ENCODE peak calls at places on chromosomes 16 and 17, in seven cellular contexts. A, N, C, S, R, L and E are unnamed samples.

GRCh38 chr17:67718325-67718941 is 697 bp downstream of the NOL11 start:
- DNase-seq in A (no peak), N (no peak), C (no peak), S (no peak), R (peak; percentile 16), L (peak; percentile 55), E (no peak)

GRCh38 chr17:32006957-32007462 is at the start of gene LRRC37B:
- DNase-seq in A (peak; percentile 84), N (peak; percentile 91), C (peak; percentile 93), S (peak; percentile 30), R (peak; percentile 86), L (peak; percentile 85), E (peak; percentile 79)

GRCh38 chr17:78219396-78220150 is 5.5 kb downstream of the BIRC5 start:
- DNase-seq in A (no peak), N (peak; percentile 27), C (no peak), S (no peak), R (no peak), L (no peak), E (no peak)

GRCh38 chr16:3780570-3780969 is 63.2 kb upstream of the TRAP1 start:
- DNase-seq in A (no peak), N (no peak), C (no peak), S (no peak), R (peak; percentile 17), L (no peak), E (no peak)

GRCh38 chr16:30340621-30341020 is 14.5 kb downstream of the CD2BP2 start:
- DNase-seq in A (peak; percentile 48), N (no peak), C (peak; percentile 56), S (no peak), R (no peak), L (no peak), E (no peak)

GRCh38 chr17:2238432-2239169 is 65.0 kb downstream of the SMG6 start:
- DNase-seq in A (no peak), N (no peak), C (peak; percentile 60), S (no peak), R (no peak), L (no peak), E (no peak)

GRCh38 chr16:19831678-19832077 is 53.0 kb downstream of the GPRC5B start:
- DNase-seq in A (no peak), N (no peak), C (no peak), S (no peak), R (no peak), L (no peak), E (no peak)

GRCh38 chr17:49239963-49240362 is 9.4 kb upstream of the PHOSPHO1 start:
- DNase-seq in A (no peak), N (no peak), C (no peak), S (no peak), R (no peak), L (no peak), E (no peak)

GRCh38 chr17:17175340-17175739 is 30.8 kb downstream of the PLD6 start:
- DNase-seq in A (no peak), N (no peak), C (no peak), S (no peak), R (no peak), L (no peak), E (no peak)

GRCh38 chr17:6789146-6789545 is 13.1 kb downstream of the FBXO39 start:
- DNase-seq in A (no peak), N (no peak), C (no peak), S (no peak), R (no peak), L (no peak), E (no peak)

GRCh38 chr16:12339686-12340085 is 363.2 kb downstream of the SNX29 start:
- DNase-seq in A (no peak), N (no peak), C (no peak), S (no peak), R (no peak), L (no peak), E (no peak)

GRCh38 chr16:66292241-66292935 is 74.1 kb upstream of the CDH5 start:
- DNase-seq in A (no peak), N (no peak), C (no peak), S (no peak), R (no peak), L (no peak), E (no peak)

GRCh38 chr17:67244621-67245072 is 349 bp downstream of the HELZ start:
- DNase-seq in A (no peak), N (no peak), C (peak; percentile 49), S (no peak), R (peak; percentile 12), L (peak; percentile 23), E (no peak)

GRCh38 chr16:4260360-4260759 is 12.5 kb downstream of the TFAP4 start:
- DNase-seq in A (no peak), N (no peak), C (no peak), S (no peak), R (peak; percentile 96), L (no peak), E (no peak)

GRCh38 chr16:149024-149675 is 3.3 kb upstream of the HBZ start:
- DNase-seq in A (no peak), N (no peak), C (no peak), S (no peak), R (no peak), L (no peak), E (no peak)

DNA sequence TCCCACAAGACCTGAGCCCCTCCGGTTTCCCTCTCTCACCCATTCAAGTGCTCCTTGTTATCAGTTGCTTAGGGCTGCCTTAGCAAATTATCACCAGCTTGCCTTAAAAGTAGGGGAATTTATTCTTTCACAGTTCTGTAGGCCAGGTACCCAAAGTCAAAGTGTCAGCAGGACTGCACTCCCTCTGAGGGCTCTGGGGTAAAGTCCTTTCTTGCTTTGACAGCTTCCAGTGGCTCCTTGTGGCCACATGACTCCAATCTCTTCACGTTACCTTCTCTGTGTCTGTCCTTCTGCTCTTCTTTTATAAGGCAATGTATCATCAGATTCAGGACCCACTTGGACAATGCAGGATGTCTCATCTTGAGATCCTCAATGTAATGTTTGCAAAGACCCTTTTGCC is 8.0 kb upstream of the TMEM220 start:
- DNase-seq in A (no peak), N (no peak), C (peak; percentile 47), S (no peak), R (peak; percentile 72), L (no peak), E (no peak)
- H3K27ac ChIP-seq in A (no peak overlapping the region), N (no peak overlapping the region), C (no peak overlapping the region), S (no peak overlapping the region), R (peak overlapping the region; percentile 79), L (peak overlapping the region; percentile 56), E (no peak overlapping the region)

DNA sequence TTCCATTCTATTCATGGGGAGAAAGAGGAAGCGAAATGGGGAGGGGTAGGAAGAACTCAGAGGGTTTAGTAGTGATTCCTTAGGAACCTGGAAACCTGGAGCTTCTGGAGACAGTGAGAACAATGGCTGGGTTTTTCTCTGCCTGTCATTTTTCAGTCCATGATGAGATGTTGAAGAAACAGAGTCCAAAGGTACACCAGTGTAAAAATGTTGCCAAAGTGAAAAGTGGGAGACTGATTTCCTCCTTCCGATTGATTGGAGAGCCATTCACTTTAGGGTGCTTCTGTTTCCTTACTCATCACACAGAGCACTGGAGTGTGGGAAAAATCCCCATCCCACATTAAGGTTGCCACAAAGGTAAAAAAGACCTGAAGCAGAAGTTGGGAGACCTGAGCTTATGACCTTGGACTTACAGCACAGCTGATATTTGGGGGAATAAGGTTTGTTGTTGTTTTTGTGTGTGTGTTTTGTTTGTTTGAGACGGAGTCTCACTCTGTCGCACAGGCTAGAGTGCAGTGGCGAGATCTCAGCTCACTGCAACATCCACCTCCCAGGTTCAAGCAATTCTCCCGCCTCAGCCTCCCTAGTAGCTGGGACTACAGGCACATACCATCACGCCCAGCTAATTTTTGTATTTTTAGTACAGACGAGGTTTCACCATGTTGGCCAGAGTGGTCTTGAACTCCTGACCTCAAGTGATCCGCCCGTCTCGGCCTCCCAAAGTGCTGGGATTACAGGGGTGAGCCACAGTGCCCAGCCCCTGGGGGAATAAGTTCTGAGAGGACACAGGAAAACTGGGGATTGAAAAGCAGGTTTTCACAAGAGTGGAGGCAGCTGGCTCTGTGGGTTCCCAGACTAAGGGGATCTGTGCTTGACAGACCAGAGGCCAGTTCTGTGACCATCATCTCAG is 1.4 kb upstream of the DHX8 start:
- DNase-seq in A (no peak), N (no peak), C (no peak), S (no peak), R (peak; percentile 34), L (no peak), E (no peak)
- H3K27ac ChIP-seq in A (no peak overlapping the region), N (no peak overlapping the region), C (peak overlapping the region; percentile 80), S (no peak overlapping the region), R (no peak overlapping the region), L (peak overlapping the region; percentile 90), E (no peak overlapping the region)

DNA sequence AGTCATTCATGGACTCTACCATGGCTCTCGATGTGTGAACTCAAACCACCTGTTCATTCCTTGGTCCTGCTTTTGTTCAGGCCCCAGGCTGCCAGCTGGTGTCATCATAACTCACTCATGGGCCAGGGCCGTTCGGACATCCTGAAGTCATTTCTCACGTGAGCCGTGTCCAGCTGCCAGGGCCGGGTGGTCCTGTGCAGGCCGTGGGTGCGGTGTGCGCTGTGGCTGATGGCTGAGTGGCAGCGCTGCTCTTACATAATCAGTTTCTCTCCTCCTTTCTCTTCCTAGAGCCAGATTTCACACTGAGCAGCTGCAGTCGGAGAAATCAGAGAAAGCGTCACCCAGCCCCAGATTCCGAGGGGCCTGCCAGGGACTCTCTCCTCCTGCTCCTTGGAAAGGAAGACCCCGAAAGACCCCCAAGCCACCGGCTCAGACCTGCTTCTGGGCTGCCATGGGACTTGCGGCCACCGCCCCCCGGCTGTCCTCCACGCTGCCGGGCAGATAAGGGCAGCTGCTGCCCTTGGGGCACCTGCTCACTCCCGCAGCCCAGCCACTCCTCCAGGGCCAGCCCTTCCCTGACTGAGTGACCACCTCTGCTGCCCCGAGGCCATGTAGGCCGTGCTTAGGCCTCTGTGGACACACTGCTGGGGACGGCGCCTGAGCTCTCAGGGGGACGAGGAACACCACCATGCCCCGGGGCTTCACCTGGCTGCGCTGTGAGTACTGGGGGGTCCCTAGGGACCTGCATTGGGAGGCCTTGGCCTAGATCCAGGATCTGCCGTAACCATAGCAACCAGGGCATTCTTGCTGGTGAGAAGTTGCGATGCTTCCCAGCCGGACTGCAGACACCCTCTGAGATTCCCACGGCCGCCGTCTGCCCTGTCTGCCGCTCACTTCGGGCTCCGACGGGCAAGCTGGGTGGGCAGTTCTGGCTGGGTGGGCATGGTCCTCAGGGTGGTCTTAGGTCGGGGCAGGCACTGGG is at the start of gene IL34:
- DNase-seq in A (no peak), N (no peak), C (peak; percentile 77), S (no peak), R (no peak), L (no peak), E (no peak)
- H3K27ac ChIP-seq in A (no peak within 1 kb of the TSS), N (no peak within 1 kb of the TSS), C (peak within 1 kb of the TSS; percentile 78), S (peak within 1 kb of the TSS; percentile 77), R (no peak within 1 kb of the TSS), L (no peak within 1 kb of the TSS), E (no peak within 1 kb of the TSS)

GRCh38 chr17:4973431-4973830 is 5.8 kb upstream of the SPAG7 start:
- DNase-seq in A (no peak), N (no peak), C (no peak), S (no peak), R (no peak), L (no peak), E (no peak)

GRCh38 chr17:4970273-4970672 is 2.7 kb upstream of the SPAG7 start:
- DNase-seq in A (no peak), N (no peak), C (no peak), S (no peak), R (no peak), L (no peak), E (no peak)

GRCh38 chr17:4972322-4972721 is 4.7 kb upstream of the SPAG7 start:
- DNase-seq in A (no peak), N (no peak), C (no peak), S (no peak), R (no peak), L (no peak), E (no peak)

GRCh38 chr17:4972752-4973151 is 5.1 kb upstream of the SPAG7 start:
- DNase-seq in A (no peak), N (no peak), C (no peak), S (no peak), R (no peak), L (no peak), E (no peak)

GRCh38 chr17:4971826-4972225 is 4.2 kb upstream of the SPAG7 start:
- DNase-seq in A (no peak), N (no peak), C (no peak), S (no peak), R (no peak), L (no peak), E (no peak)
- H3K27ac ChIP-seq in A (no peak overlapping the region), N (no peak overlapping the region), C (no peak overlapping the region), S (no peak overlapping the region), R (no peak overlapping the region), L (no peak overlapping the region), E (no peak overlapping the region)